ENCODE peak calls at places on chromosomes 11 and 22, in five cellular contexts. R, B, X, M and N are unnamed samples.

GRCh38 chr11:129131361-129131760 is 60.8 kb downstream of the ARHGAP32 start:
- DNase-seq in R (no peak), B (no peak), X (no peak), M (no peak), N (peak)

GRCh38 chr11:110431212-110432073 is 1.7 kb downstream of the FDX1 start:
- DNase-seq in R (peak), B (peak), X (peak), M (no peak), N (no peak)

GRCh38 chr11:116517584-116517983 is 255.2 kb downstream of the BUD13 start:
- DNase-seq in R (no peak), B (no peak), X (no peak), M (no peak), N (no peak)

GRCh38 chr11:5666396-5666780 is 18.5 kb downstream of the TRIM5 start:
- DNase-seq in R (no peak), B (peak), X (peak), M (no peak), N (peak)

GRCh38 chr11:93727985-93728791 is 13.1 kb downstream of the TAF1D start:
- DNase-seq in R (no peak), B (no peak), X (peak), M (no peak), N (no peak)

GRCh38 chr11:14357843-14358728 is 897 bp downstream of the RRAS2 start:
- DNase-seq in R (peak), B (peak), X (peak), M (peak), N (peak)

GRCh38 chr11:21888814-21889213 is 304.1 kb upstream of the ANO5 start:
- DNase-seq in R (no peak), B (no peak), X (no peak), M (no peak), N (peak)

GRCh38 chr11:57306941-57307598 is 17.7 kb downstream of the TNKS1BP1 start:
- DNase-seq in R (no peak), B (no peak), X (no peak), M (no peak), N (no peak)

GRCh38 chr11:60954421-60954820 is 2.4 kb upstream of the SLC15A3 start:
- DNase-seq in R (peak), B (no peak), X (no peak), M (peak), N (no peak)

GRCh38 chr11:1978865-1979473 is 18.7 kb downstream of the H19 start:
- DNase-seq in R (no peak), B (no peak), X (no peak), M (no peak), N (no peak)

GRCh38 chr22:37996079-37996478 is 11.7 kb upstream of the SOX10 start:
- DNase-seq in R (peak), B (no peak), X (no peak), M (no peak), N (no peak)

GRCh38 chr22:26448334-26448733 is 19.3 kb downstream of the ASPHD2 start:
- DNase-seq in R (no peak), B (no peak), X (no peak), M (no peak), N (no peak)

GRCh38 chr11:117786099-117786870 is 10.7 kb downstream of the DSCAML1 start:
- DNase-seq in R (no peak), B (peak), X (peak), M (no peak), N (no peak)

GRCh38 chr11:84780689-84781293 is 846.4 kb downstream of the DLG2 start:
- DNase-seq in R (peak), B (peak), X (peak), M (no peak), N (peak)

GRCh38 chr11:133951484-133952198 is 5.1 kb downstream of the IGSF9B start:
- DNase-seq in R (no peak), B (no peak), X (peak), M (no peak), N (no peak)

GRCh38 chr11:70532728-70533127 is 134.4 kb downstream of the CTTN start:
- DNase-seq in R (no peak), B (no peak), X (no peak), M (no peak), N (no peak)

GRCh38 chr22:37095113-37095512 is 14.4 kb downstream of the TMPRSS6 start:
- DNase-seq in R (no peak), B (no peak), X (no peak), M (no peak), N (no peak)

GRCh38 chr22:19990188-19990587 is 26.4 kb downstream of the ARVCF start:
- DNase-seq in R (no peak), B (no peak), X (no peak), M (peak), N (no peak)

GRCh38 chr11:25566298-25567200 is 765.4 kb upstream of the ANO3 start:
- DNase-seq in R (no peak), B (no peak), X (no peak), M (no peak), N (no peak)

GRCh38 chr11:5694642-5695041 is 5.1 kb downstream of the TRIM22 start:
- DNase-seq in R (no peak), B (no peak), X (no peak), M (no peak), N (no peak)

GRCh38 chr11:47143322-47143721 is 33.4 kb downstream of the ARFGAP2 start:
- DNase-seq in R (no peak), B (peak), X (peak), M (no peak), N (no peak)

GRCh38 chr22:33105501-33105911 is 47.3 kb upstream of the SYN3 start:
- DNase-seq in R (no peak), B (no peak), X (peak), M (no peak), N (no peak)

GRCh38 chr22:49646876-49647275 is 180.8 kb downstream of the BRD1 start:
- DNase-seq in R (no peak), B (no peak), X (no peak), M (peak), N (no peak)

GRCh38 chr22:49294656-49295464 is 532.8 kb downstream of the BRD1 start:
- DNase-seq in R (no peak), B (no peak), X (no peak), M (no peak), N (no peak)

GRCh38 chr11:67312187-67313021 is 9.1 kb downstream of the SSH3 start:
- DNase-seq in R (no peak), B (peak), X (no peak), M (peak), N (no peak)

GRCh38 chr11:68140496-68141246 is 19.5 kb upstream of the CHKA start:
- DNase-seq in R (no peak), B (peak), X (no peak), M (peak), N (no peak)

GRCh38 chr11:15688351-15688792 is 573.6 kb downstream of the INSC start:
- DNase-seq in R (no peak), B (no peak), X (no peak), M (no peak), N (peak)

GRCh38 chr22:45262931-45263789 is 21.6 kb upstream of the UPK3A start:
- DNase-seq in R (peak), B (peak), X (peak), M (no peak), N (no peak)

GRCh38 chr11:7019500-7020182 is 505 bp downstream of the ZNF214 start:
- DNase-seq in R (peak), B (no peak), X (peak), M (peak), N (peak)

GRCh38 chr11:68468217-68468828 is 7.8 kb downstream of the PPP6R3 start:
- DNase-seq in R (no peak), B (no peak), X (no peak), M (no peak), N (no peak)

GRCh38 chr11:82557274-82557673 is 176.4 kb downstream of the FAM181B start:
- DNase-seq in R (peak), B (no peak), X (no peak), M (no peak), N (no peak)

GRCh38 chr22:44906999-44907644 is 102.7 kb downstream of the PHF21B start:
- DNase-seq in R (no peak), B (no peak), X (no peak), M (no peak), N (no peak)

GRCh38 chr11:36057372-36058045 is 113.6 kb downstream of the LDLRAD3 start:
- DNase-seq in R (no peak), B (no peak), X (no peak), M (no peak), N (no peak)

GRCh38 chr11:66315921-66316811 is 678 bp downstream of the CD248 start:
- DNase-seq in R (no peak), B (no peak), X (peak), M (no peak), N (no peak)

GRCh38 chr22:21587803-21588611 is 20.5 kb downstream of the UBE2L3 start:
- DNase-seq in R (peak), B (no peak), X (peak), M (no peak), N (no peak)

GRCh38 chr11:101128571-101129202 is 926 bp downstream of the PGR start:
- DNase-seq in R (no peak), B (no peak), X (peak), M (peak), N (no peak)

GRCh38 chr22:16789860-16790493 is 35.2 kb downstream of the XKR3 start:
- DNase-seq in R (no peak), B (no peak), X (no peak), M (no peak), N (no peak)

GRCh38 chr11:35304393-35304790 is 115.0 kb downstream of the SLC1A2 start:
- DNase-seq in R (peak), B (peak), X (peak), M (no peak), N (no peak)

GRCh38 chr11:33893711-33894401 is 2.0 kb upstream of the LMO2 start:
- DNase-seq in R (peak), B (no peak), X (no peak), M (no peak), N (no peak)

GRCh38 chr11:33892906-33893594 is 1.2 kb upstream of the LMO2 start:
- DNase-seq in R (no peak), B (no peak), X (no peak), M (no peak), N (no peak)

GRCh38 chr11:33889821-33890378 is 2.0 kb downstream of the LMO2 start:
- DNase-seq in R (no peak), B (no peak), X (no peak), M (no peak), N (no peak)

GRCh38 chr11:33894402-33894754 is 2.5 kb upstream of the LMO2 start:
- DNase-seq in R (no peak), B (no peak), X (no peak), M (no peak), N (no peak)

GRCh38 chr11:33891714-33892327 is at the start of gene LMO2:
- DNase-seq in R (no peak), B (no peak), X (no peak), M (no peak), N (no peak)
- H3K4me3 ChIP-seq in R (no peak), B (no peak), X (no peak), M (no peak), N (no peak)

GRCh38 chr11:27694992-27695391 is 5.3 kb downstream of the BDNF start:
- DNase-seq in R (no peak), B (no peak), X (no peak), M (no peak), N (no peak)
- TF ChIP-seq CTCF in R (peak), B (peak), X (no peak), M (no peak), N (peak)

GRCh38 chr22:27866136-27867091 is 52.6 kb downstream of the PITPNB start:
- DNase-seq in R (no peak), B (peak), X (peak), M (no peak), N (peak)
- H3K4me3 ChIP-seq in R (no peak), B (no peak), X (no peak), M (no peak), N (no peak)

DNA sequence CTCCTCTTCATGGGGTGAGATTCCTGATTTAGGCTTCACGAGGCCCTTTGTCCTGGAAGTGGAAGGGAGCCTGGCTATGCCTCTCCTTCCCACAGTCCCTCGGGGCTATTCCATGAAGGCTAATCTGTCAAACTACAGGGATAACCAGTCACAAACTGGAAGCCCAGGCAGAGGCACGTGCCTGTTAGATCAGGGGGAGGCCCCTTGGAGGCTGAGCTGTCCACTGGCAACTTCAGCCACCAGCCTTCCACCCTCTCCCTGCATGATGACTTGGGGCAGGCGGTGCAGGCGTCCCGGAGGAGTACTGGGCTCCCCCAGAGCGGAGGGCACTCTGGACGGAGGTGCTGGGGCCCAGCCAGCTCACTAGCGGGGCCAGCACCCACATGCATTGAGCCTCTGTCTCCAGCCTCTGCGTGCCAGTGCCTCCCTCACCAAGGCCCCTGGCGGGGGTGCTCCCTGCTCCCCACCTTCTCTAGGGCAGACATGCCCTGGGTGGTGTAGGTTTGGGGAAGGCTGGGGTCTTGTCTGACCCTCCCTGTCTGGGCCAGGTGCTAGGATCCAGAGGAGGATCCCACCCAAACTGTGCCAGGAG is 42.9 kb downstream of the WNT11 start:
- DNase-seq in R (no peak), B (no peak), X (no peak), M (peak), N (no peak)
- TF ChIP-seq CTCF in R (no peak), B (no peak), X (no peak), M (no peak), N (no peak)

GRCh38 chr11:45666648-45667642 is 1.5 kb upstream of the CHST1 start:
- DNase-seq in R (no peak), B (no peak), X (no peak), M (no peak), N (no peak)
- H3K4me3 ChIP-seq in R (no peak), B (no peak), X (no peak), M (no peak), N (no peak)